ENCODE peak calls at places on chromosomes 7 and 10, in six cellular contexts. K is fibroblast of lung, R is glutamatergic neuron, C is mesothelial cell of epicardium, Z is cardiac muscle cell, L is cardiac fibroblast. X is an unnamed sample.

GRCh38 chr7:108146070-108146842 is 16.1 kb upstream of the LAMB4 start:
- DNase-seq in K (peak; percentile 93), R (peak; percentile 58), C (peak; percentile 80), Z (peak; percentile 80), L (peak; percentile 91), X (no peak)

GRCh38 chr7:2307690-2308107 is 6.5 kb downstream of the SNX8 start:
- DNase-seq in K (no peak), R (no peak), C (no peak), Z (no peak), L (no peak), X (no peak)

GRCh38 chr10:1923586-1923985 is 186.3 kb upstream of the ADARB2 start:
- DNase-seq in K (no peak), R (no peak), C (no peak), Z (no peak), L (no peak), X (no peak)

GRCh38 chr10:35237766-35238512 is 98.4 kb upstream of the CCNY start:
- DNase-seq in K (no peak), R (no peak), C (no peak), Z (no peak), L (no peak), X (no peak)

GRCh38 chr7:157016352-157017041 is 6.0 kb upstream of the MNX1 start:
- DNase-seq in K (no peak), R (no peak), C (no peak), Z (no peak), L (no peak), X (peak; percentile 12)

GRCh38 chr10:30974355-30974754 is 57.3 kb downstream of the ZNF438 start:
- DNase-seq in K (peak; percentile 6), R (no peak), C (no peak), Z (no peak), L (no peak), X (no peak)

GRCh38 chr10:92822060-92822634 is 26.2 kb upstream of the EXOC6 start:
- DNase-seq in K (peak; percentile 89), R (no peak), C (no peak), Z (no peak), L (peak; percentile 91), X (no peak)

GRCh38 chr7:24965831-24966708 is 13.9 kb downstream of the OSBPL3 start:
- DNase-seq in K (no peak), R (peak; percentile 23), C (no peak), Z (no peak), L (no peak), X (no peak)

GRCh38 chr10:66784796-66785195 is 141.0 kb upstream of the LRRTM3 start:
- DNase-seq in K (no peak), R (no peak), C (no peak), Z (no peak), L (no peak), X (no peak)

DNA sequence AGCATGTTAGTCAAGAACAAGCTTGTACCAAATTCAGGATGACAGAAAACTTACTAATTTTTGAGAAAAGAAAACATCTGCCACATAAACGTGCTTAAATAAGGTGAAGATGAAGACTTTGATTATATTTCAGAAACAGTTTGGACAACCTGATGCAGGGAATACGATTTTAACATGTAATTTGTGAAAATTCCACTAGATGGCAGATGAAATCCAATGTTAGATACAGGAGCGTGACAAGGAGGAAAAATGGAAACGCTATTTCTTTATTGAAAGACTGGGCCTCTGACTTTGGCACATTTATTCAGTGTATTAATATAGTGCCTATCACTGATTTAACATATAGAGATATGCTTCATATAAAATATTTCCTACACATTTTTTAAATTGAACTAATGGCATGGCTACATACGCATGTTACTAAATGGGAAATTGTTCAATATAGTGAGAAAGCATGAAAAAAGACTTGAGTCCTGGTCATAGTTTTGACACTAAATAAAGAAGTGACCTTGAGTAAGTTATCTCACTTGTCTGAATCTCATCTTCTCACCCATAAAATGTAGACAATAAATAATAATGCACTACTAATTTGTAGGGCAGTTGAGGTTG is 60.7 kb downstream of the CD36 start:
- DNase-seq in K (peak; percentile 73), R (no peak), C (no peak), Z (peak; percentile 67), L (peak; percentile 71), X (no peak)
- TF ChIP-seq CTCF in K (peak; percentile 53), R (peak; percentile 90), C (peak; percentile 88), Z (peak; percentile 46), L (peak; percentile 33), X (peak; percentile 74)

DNA sequence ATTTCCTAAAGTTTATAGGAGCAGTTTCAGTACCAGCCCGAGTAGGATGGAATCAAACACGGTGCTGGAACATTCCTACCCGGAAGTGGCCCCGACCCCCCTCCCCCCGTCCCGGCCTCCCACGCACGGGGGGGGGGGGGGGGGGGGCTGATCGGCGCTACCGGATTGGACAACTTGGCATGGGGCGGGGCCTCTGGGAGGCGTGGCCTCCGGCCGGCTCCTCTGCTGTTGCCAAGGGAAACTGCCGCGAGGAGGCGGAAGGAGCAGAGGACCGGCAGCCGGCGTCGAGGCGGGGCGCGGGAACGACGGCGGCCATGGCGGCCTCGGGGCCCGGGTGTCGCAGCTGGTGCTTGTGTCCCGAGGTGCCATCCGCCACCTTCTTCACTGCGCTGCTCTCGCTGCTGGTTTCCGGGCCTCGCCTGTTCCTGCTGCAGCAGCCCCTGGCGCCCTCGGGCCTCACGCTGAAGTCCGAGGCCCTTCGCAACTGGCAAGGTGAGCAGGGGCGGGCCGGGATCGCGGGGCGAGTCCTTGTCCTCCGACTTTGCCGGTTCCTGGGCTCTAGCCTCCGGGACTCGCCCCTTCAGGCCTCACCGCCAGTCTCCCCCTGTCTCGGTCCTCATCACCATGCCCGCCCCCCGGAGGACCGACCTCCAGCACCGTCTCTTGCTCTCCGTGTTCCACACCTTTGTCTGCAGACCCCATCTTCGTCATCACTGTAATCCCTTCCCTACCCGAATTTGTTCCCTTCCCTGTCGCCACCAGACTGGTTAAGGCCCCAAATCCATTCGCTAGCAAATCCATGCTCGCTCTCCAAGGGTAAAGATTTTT is at the start of gene RHBDD2:
- DNase-seq in K (peak; percentile 92), R (peak; percentile 98), C (peak; percentile 91), Z (peak; percentile 96), L (peak; percentile 96), X (peak; percentile 90)
- TF ChIP-seq CTCF in K (no peak), R (no peak), C (no peak), Z (peak; percentile 17), L (peak; percentile 1), X (no peak)

GRCh38 chr10:112899396-112900065 is 50.5 kb upstream of the TCF7L2 start:
- DNase-seq in K (no peak), R (no peak), C (no peak), Z (no peak), L (no peak), X (no peak)
- TF ChIP-seq CTCF in K (no peak), R (no peak), C (no peak), Z (no peak), L (no peak), X (no peak)

GRCh38 chr7:158394936-158395335 is 192.7 kb downstream of the PTPRN2 start:
- DNase-seq in K (no peak), R (peak; percentile 83), C (peak; percentile 75), Z (peak; percentile 55), L (no peak), X (peak; percentile 90)
- TF ChIP-seq CTCF in K (peak; percentile 26), R (peak; percentile 89), C (peak; percentile 87), Z (peak; percentile 41), L (peak; percentile 39), X (no peak)

GRCh38 chr10:83917519-83918506 is 221.5 kb upstream of the GHITM start:
- DNase-seq in K (no peak), R (peak; percentile 63), C (peak; percentile 59), Z (peak; percentile 13), L (peak; percentile 5), X (no peak)
- TF ChIP-seq CTCF in K (no peak), R (no peak), C (peak; percentile 14), Z (peak; percentile 27), L (no peak), X (no peak)

DNA sequence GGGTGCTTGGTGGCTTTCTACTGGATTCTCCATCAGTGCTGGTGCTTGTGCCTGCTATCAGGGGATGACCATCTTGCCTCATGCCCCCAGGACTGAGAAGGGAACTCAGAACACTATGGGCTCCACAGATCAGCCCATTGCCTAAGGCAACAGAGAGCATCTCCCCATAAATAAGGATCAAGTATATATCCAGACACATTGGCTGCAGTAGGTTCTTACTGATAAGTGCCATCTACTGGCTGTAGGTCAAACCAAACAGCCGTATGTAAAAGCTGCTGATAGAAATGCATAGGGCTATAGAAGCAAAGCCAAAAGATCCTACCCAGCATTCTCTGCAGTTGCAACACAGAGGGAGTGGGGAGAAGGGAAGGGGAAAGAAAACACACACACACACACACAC is 153.7 kb downstream of the CDK14 start:
- DNase-seq in K (peak; percentile 51), R (no peak), C (no peak), Z (peak; percentile 30), L (peak; percentile 54), X (no peak)
- TF ChIP-seq CTCF in K (peak; percentile 37), R (no peak), C (no peak), Z (peak; percentile 29), L (peak; percentile 18), X (no peak)